ENCODE peak calls at places on chromosomes 13 and 19, in five cellular contexts. One of them, this sample, is unnamed.

GRCh38 chr13:41284512-41285288 is 21.3 kb upstream of the MTRF1 start:
- DNase-seq in brain microvascular endothelial cell: peak
- DNase-seq in DMS53: peak
- DNase-seq in activated T-cell treated with anti-CD3 and anti-CD28 coated beads for 48 hours: no peak
- DNase-seq in WTC11: no peak
- DNase-seq in this sample: peak

GRCh38 chr13:44437356-44438233 is 64.0 kb downstream of the SERP2 start:
- DNase-seq in brain microvascular endothelial cell: no peak
- DNase-seq in DMS53: peak
- DNase-seq in activated T-cell treated with anti-CD3 and anti-CD28 coated beads for 48 hours: no peak
- DNase-seq in WTC11: no peak
- DNase-seq in this sample: peak

GRCh38 chr13:35994131-35994966 is 136.8 kb downstream of the DCLK1 start:
- DNase-seq in brain microvascular endothelial cell: peak
- DNase-seq in DMS53: no peak
- DNase-seq in activated T-cell treated with anti-CD3 and anti-CD28 coated beads for 48 hours: no peak
- DNase-seq in WTC11: no peak
- DNase-seq in this sample: peak

GRCh38 chr19:11767633-11768133 is 883 bp downstream of the ZNF441 start:
- DNase-seq in brain microvascular endothelial cell: peak
- DNase-seq in DMS53: peak
- DNase-seq in activated T-cell treated with anti-CD3 and anti-CD28 coated beads for 48 hours: peak
- DNase-seq in WTC11: no peak
- DNase-seq in this sample: peak

GRCh38 chr19:2273356-2274184 is 8.4 kb downstream of the PEAK3 start:
- DNase-seq in brain microvascular endothelial cell: no peak
- DNase-seq in DMS53: peak
- DNase-seq in activated T-cell treated with anti-CD3 and anti-CD28 coated beads for 48 hours: peak
- DNase-seq in WTC11: peak
- DNase-seq in this sample: peak

GRCh38 chr19:28334419-28334818 is 878.5 kb downstream of the UQCRFS1 start:
- DNase-seq in brain microvascular endothelial cell: no peak
- DNase-seq in DMS53: no peak
- DNase-seq in activated T-cell treated with anti-CD3 and anti-CD28 coated beads for 48 hours: no peak
- DNase-seq in WTC11: no peak
- DNase-seq in this sample: peak

GRCh38 chr13:97429681-97430081 is 4.3 kb upstream of the RAP2A start:
- DNase-seq in brain microvascular endothelial cell: no peak
- DNase-seq in DMS53: no peak
- DNase-seq in activated T-cell treated with anti-CD3 and anti-CD28 coated beads for 48 hours: no peak
- DNase-seq in WTC11: no peak
- DNase-seq in this sample: no peak

GRCh38 chr19:42297034-42297433 is 4.9 kb upstream of the PRR19 start:
- DNase-seq in brain microvascular endothelial cell: no peak
- DNase-seq in DMS53: no peak
- DNase-seq in activated T-cell treated with anti-CD3 and anti-CD28 coated beads for 48 hours: no peak
- DNase-seq in WTC11: no peak
- DNase-seq in this sample: no peak

GRCh38 chr13:40764587-40765403 is 6.2 kb downstream of the MRPS31 start:
- DNase-seq in brain microvascular endothelial cell: peak
- DNase-seq in DMS53: no peak
- DNase-seq in activated T-cell treated with anti-CD3 and anti-CD28 coated beads for 48 hours: peak
- DNase-seq in WTC11: no peak
- DNase-seq in this sample: peak

GRCh38 chr13:109642358-109642757 is 144.0 kb downstream of the IRS2 start:
- DNase-seq in brain microvascular endothelial cell: no peak
- DNase-seq in DMS53: no peak
- DNase-seq in activated T-cell treated with anti-CD3 and anti-CD28 coated beads for 48 hours: no peak
- DNase-seq in WTC11: no peak
- DNase-seq in this sample: no peak

GRCh38 chr13:52847322-52847681 is 1.1 kb downstream of the PCDH8 start:
- DNase-seq in brain microvascular endothelial cell: no peak
- DNase-seq in DMS53: no peak
- DNase-seq in activated T-cell treated with anti-CD3 and anti-CD28 coated beads for 48 hours: no peak
- DNase-seq in WTC11: no peak
- DNase-seq in this sample: no peak

GRCh38 chr19:17246681-17247425 is 1.1 kb upstream of the NR2F6 start:
- DNase-seq in brain microvascular endothelial cell: no peak
- DNase-seq in DMS53: peak
- DNase-seq in activated T-cell treated with anti-CD3 and anti-CD28 coated beads for 48 hours: no peak
- DNase-seq in WTC11: no peak
- DNase-seq in this sample: no peak

GRCh38 chr19:45581576-45581975 is 3.0 kb downstream of the OPA3 start:
- DNase-seq in brain microvascular endothelial cell: no peak
- DNase-seq in DMS53: no peak
- DNase-seq in activated T-cell treated with anti-CD3 and anti-CD28 coated beads for 48 hours: no peak
- DNase-seq in WTC11: no peak
- DNase-seq in this sample: no peak

GRCh38 chr13:83221256-83221655 is 661.0 kb downstream of the SLITRK1 start:
- DNase-seq in brain microvascular endothelial cell: no peak
- DNase-seq in DMS53: no peak
- DNase-seq in activated T-cell treated with anti-CD3 and anti-CD28 coated beads for 48 hours: no peak
- DNase-seq in WTC11: no peak
- DNase-seq in this sample: peak

GRCh38 chr13:52950436-52950960 is 78.1 kb upstream of the OLFM4 start:
- DNase-seq in brain microvascular endothelial cell: no peak
- DNase-seq in DMS53: no peak
- DNase-seq in activated T-cell treated with anti-CD3 and anti-CD28 coated beads for 48 hours: no peak
- DNase-seq in WTC11: no peak
- DNase-seq in this sample: no peak

GRCh38 chr19:40744554-40745401 is 5.5 kb downstream of the ACTMAP start:
- DNase-seq in brain microvascular endothelial cell: no peak
- DNase-seq in DMS53: peak
- DNase-seq in activated T-cell treated with anti-CD3 and anti-CD28 coated beads for 48 hours: no peak
- DNase-seq in WTC11: peak
- DNase-seq in this sample: no peak

GRCh38 chr19:55544776-55545439 is 435 bp downstream of the SBK3 start:
- DNase-seq in brain microvascular endothelial cell: no peak
- DNase-seq in DMS53: peak
- DNase-seq in activated T-cell treated with anti-CD3 and anti-CD28 coated beads for 48 hours: no peak
- DNase-seq in WTC11: no peak
- DNase-seq in this sample: no peak

GRCh38 chr19:17234911-17235617 is 9.0 kb downstream of the OCEL1 start:
- DNase-seq in brain microvascular endothelial cell: peak
- DNase-seq in DMS53: peak
- DNase-seq in activated T-cell treated with anti-CD3 and anti-CD28 coated beads for 48 hours: peak
- DNase-seq in WTC11: peak
- DNase-seq in this sample: peak

GRCh38 chr13:33069365-33069764 is 53.1 kb downstream of the KL start:
- DNase-seq in brain microvascular endothelial cell: no peak
- DNase-seq in DMS53: peak
- DNase-seq in activated T-cell treated with anti-CD3 and anti-CD28 coated beads for 48 hours: no peak
- DNase-seq in WTC11: no peak
- DNase-seq in this sample: peak

GRCh38 chr19:48395499-48395898 is 2.0 kb downstream of the GRIN2D start:
- DNase-seq in brain microvascular endothelial cell: no peak
- DNase-seq in DMS53: no peak
- DNase-seq in activated T-cell treated with anti-CD3 and anti-CD28 coated beads for 48 hours: no peak
- DNase-seq in WTC11: no peak
- DNase-seq in this sample: no peak

GRCh38 chr13:110017379-110017778 is 231.0 kb upstream of the IRS2 start:
- DNase-seq in brain microvascular endothelial cell: peak
- DNase-seq in DMS53: peak
- DNase-seq in activated T-cell treated with anti-CD3 and anti-CD28 coated beads for 48 hours: no peak
- DNase-seq in WTC11: peak
- DNase-seq in this sample: peak

GRCh38 chr19:31378404-31378803 is 29.2 kb upstream of the TSHZ3 start:
- DNase-seq in brain microvascular endothelial cell: peak
- DNase-seq in DMS53: no peak
- DNase-seq in activated T-cell treated with anti-CD3 and anti-CD28 coated beads for 48 hours: no peak
- DNase-seq in WTC11: no peak
- DNase-seq in this sample: no peak

GRCh38 chr13:44651209-44651608 is 75.1 kb upstream of the TSC22D1 start:
- DNase-seq in brain microvascular endothelial cell: no peak
- DNase-seq in DMS53: no peak
- DNase-seq in activated T-cell treated with anti-CD3 and anti-CD28 coated beads for 48 hours: no peak
- DNase-seq in WTC11: no peak
- DNase-seq in this sample: no peak

GRCh38 chr19:33339750-33340029 is 33.8 kb upstream of the CEBPG start:
- DNase-seq in brain microvascular endothelial cell: no peak
- DNase-seq in DMS53: no peak
- DNase-seq in activated T-cell treated with anti-CD3 and anti-CD28 coated beads for 48 hours: no peak
- DNase-seq in WTC11: no peak
- DNase-seq in this sample: no peak

GRCh38 chr19:32124585-32124984 is 220.8 kb upstream of the ZNF507 start:
- DNase-seq in brain microvascular endothelial cell: no peak
- DNase-seq in DMS53: no peak
- DNase-seq in activated T-cell treated with anti-CD3 and anti-CD28 coated beads for 48 hours: no peak
- DNase-seq in WTC11: no peak
- DNase-seq in this sample: no peak

GRCh38 chr19:38073806-38074685 is 150.0 kb downstream of the DPF1 start:
- DNase-seq in brain microvascular endothelial cell: no peak
- DNase-seq in DMS53: no peak
- DNase-seq in activated T-cell treated with anti-CD3 and anti-CD28 coated beads for 48 hours: no peak
- DNase-seq in WTC11: peak
- DNase-seq in this sample: no peak

GRCh38 chr13:40681341-40682051 is 15.1 kb upstream of the FOXO1 start:
- DNase-seq in brain microvascular endothelial cell: no peak
- DNase-seq in DMS53: no peak
- DNase-seq in activated T-cell treated with anti-CD3 and anti-CD28 coated beads for 48 hours: no peak
- DNase-seq in WTC11: no peak
- DNase-seq in this sample: no peak

GRCh38 chr13:27679396-27679795 is 57.7 kb downstream of the POLR1D start:
- DNase-seq in brain microvascular endothelial cell: no peak
- DNase-seq in DMS53: peak
- DNase-seq in activated T-cell treated with anti-CD3 and anti-CD28 coated beads for 48 hours: no peak
- DNase-seq in WTC11: no peak
- DNase-seq in this sample: no peak